ENCODE peak calls at places on chromosome 4, in four cellular contexts. A, P, N and Y are unnamed samples.

GRCh38 chr4:137601924-137602323 is 69.6 kb upstream of the PCDH18 start:
- DNase-seq in A (no peak), P (no peak), N (no peak), Y (no peak)

GRCh38 chr4:108130955-108131354 is 37.8 kb downstream of the LEF1 start:
- DNase-seq in A (peak), N (peak), P (no peak), Y (no peak)

GRCh38 chr4:149896428-149896827 is 80.8 kb upstream of the IQCM start:
- DNase-seq in P (no peak), A (no peak), N (peak), Y (peak)

GRCh38 chr4:84647307-84647884 is 64.5 kb downstream of the CDS1 start:
- DNase-seq in N (peak), P (no peak), A (no peak), Y (peak)

GRCh38 chr4:106987314-106987713 is 48.8 kb downstream of the DKK2 start:
- DNase-seq in P (peak), A (no peak), N (no peak), Y (no peak)

GRCh38 chr4:186762361-186762760 is 38.7 kb upstream of the FAT1 start:
- DNase-seq in P (no peak), N (no peak), A (no peak), Y (no peak)

GRCh38 chr4:94978904-94979303 is 221.1 kb downstream of the BMPR1B start:
- DNase-seq in N (no peak), P (no peak), A (no peak), Y (no peak)

GRCh38 chr4:165905405-165906027 is 32.5 kb downstream of the TLL1 start:
- DNase-seq in P (no peak), N (no peak), A (no peak), Y (no peak)

GRCh38 chr4:87005690-87006461 is 71.1 kb downstream of the AFF1 start:
- DNase-seq in A (peak), N (no peak), P (peak), Y (peak)

GRCh38 chr4:162322054-162322453 is 158.3 kb upstream of the FSTL5 start:
- DNase-seq in A (no peak), P (no peak), N (no peak), Y (no peak)

GRCh38 chr4:150411527-150411926 is 170.4 kb upstream of the MAB21L2 start:
- DNase-seq in A (no peak), P (peak), N (no peak), Y (peak)

GRCh38 chr4:141169391-141169790 is 36.1 kb upstream of the RNF150 start:
- DNase-seq in N (no peak), P (no peak), A (no peak), Y (no peak)

GRCh38 chr4:4860803-4861591 is 1.5 kb downstream of the MSX1 start:
- DNase-seq in A (no peak), N (peak), P (peak), Y (peak)

GRCh38 chr4:186643501-186644315 is 79.9 kb downstream of the FAT1 start:
- DNase-seq in N (no peak), P (no peak), A (no peak), Y (no peak)

GRCh38 chr4:176791591-176792347 is 953 bp downstream of the VEGFC start:
- DNase-seq in P (no peak), N (peak), A (no peak), Y (peak)

GRCh38 chr4:166324321-166324720 is 451.3 kb downstream of the TLL1 start:
- DNase-seq in P (peak), A (peak), N (peak), Y (peak)

GRCh38 chr4:23999714-24000113 is 109.9 kb upstream of the PPARGC1A start:
- DNase-seq in P (no peak), N (no peak), A (no peak), Y (no peak)

GRCh38 chr4:57018930-57019329 is 40.2 kb downstream of the POLR2B start:
- DNase-seq in P (no peak), A (no peak), N (no peak), Y (no peak)

GRCh38 chr4:123256006-123256405 is 140.6 kb upstream of the SPRY1 start:
- DNase-seq in P (no peak), N (no peak), A (no peak), Y (no peak)

GRCh38 chr4:33133723-33134122 is 2413.6 kb downstream of the PCDH7 start:
- DNase-seq in P (no peak), N (peak), A (no peak), Y (peak)

GRCh38 chr4:121736735-121737351 is 28.1 kb downstream of the SMIM43 start:
- DNase-seq in N (peak), P (peak), A (peak), Y (peak)

GRCh38 chr4:43766648-43767047 is 682.0 kb downstream of the KCTD8 start:
- DNase-seq in A (no peak), N (no peak), P (no peak), Y (no peak)

GRCh38 chr4:43757147-43757546 is 691.5 kb downstream of the KCTD8 start:
- DNase-seq in P (no peak), N (peak), A (no peak), Y (no peak)

GRCh38 chr4:43765514-43765913 is 683.1 kb downstream of the KCTD8 start:
- DNase-seq in P (no peak), N (no peak), A (no peak), Y (no peak)

DNA sequence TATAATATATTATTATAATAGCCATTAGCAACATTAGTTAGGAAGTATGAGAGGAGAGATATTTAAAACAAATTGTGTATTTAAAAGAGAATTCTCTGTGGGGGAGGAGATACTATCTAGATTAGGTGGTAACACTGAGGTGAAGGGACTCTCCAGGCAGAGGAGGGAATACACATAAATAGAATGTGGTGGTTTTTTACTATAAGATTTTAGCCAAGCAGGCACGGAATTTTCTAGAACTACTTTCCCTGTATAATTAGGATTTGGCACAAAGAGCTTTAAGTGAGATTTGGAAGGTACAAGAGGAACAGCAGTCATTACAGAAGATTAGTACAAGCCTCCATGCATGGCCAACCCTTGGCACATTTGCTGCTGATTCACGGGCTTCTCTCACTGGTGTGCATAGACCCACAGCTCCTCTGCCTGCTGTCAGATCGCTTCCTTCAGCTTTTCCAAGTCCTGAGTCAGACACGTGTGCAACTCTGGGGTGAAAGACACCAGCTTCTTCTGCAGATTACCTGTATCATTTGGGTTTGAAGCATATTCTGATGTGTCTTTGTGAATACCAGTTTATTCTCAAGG is 685.5 kb downstream of the KCTD8 start:
- DNase-seq in A (no peak), P (no peak), N (no peak), Y (peak)
- H3K9ac ChIP-seq in A (no peak), P (no peak), N (no peak), Y (no peak)

GRCh38 chr4:125060376-125060775 is 254.4 kb upstream of the FAT4 start:
- DNase-seq in P (no peak), A (no peak), N (no peak), Y (no peak)
- H3K9ac ChIP-seq in P (no peak), A (no peak), N (no peak), Y (no peak)

DNA sequence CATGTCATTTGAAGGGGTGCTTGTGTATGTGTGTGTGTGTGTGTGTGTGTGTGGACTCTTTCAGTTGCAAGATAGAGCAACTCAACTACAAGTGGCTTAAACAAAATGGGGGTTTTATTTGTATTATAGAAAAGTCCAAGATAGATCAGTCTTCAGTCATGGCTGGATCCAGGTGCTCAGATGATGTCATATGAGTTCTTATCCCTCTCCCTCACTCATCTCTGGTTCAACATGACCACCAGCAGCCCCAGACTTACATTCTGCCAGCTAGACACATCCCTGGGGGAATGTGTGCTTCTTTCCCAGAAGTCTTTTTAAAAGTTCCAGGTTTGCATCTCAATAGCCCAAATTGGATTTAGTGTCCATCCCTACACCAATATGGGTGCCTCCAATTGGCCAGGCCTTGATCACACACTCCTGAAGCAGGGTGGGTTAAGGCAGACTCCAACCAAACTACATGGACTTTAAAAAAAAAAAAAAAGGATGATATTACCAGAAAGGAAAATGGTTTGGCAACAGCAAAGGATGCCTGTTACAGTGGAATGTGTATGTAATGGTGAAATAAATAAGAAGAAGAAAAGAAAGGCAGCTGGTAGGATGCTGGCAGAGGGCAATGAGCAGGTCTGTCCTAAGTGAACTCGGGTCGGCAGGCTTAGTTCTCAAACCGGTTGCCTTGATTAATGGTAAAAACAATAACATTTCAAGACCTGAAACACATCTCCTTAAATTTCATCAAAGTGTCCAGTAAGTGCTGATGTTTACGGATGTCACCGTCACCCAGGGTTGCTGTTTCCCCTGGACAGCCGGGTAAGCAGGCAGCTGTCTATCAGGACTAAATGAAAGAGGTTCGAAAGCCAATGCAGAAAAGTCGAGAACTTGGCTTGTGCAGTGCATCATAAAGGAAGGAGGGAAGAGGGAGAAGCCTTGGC is 107.7 kb downstream of the SMIM20 start:
- DNase-seq in N (no peak), A (no peak), P (no peak), Y (no peak)
- H3K9ac ChIP-seq in N (no peak), A (no peak), P (peak), Y (no peak)

GRCh38 chr4:157701695-157701994 is 471.2 kb downstream of the GASK1B start:
- DNase-seq in N (no peak), A (no peak), P (no peak), Y (no peak)

GRCh38 chr4:157706134-157706533 is 466.7 kb downstream of the GASK1B start:
- DNase-seq in A (no peak), N (no peak), P (no peak), Y (no peak)

GRCh38 chr4:157702821-157703220 is 470.0 kb downstream of the GASK1B start:
- DNase-seq in N (no peak), A (no peak), P (no peak), Y (no peak)

DNA sequence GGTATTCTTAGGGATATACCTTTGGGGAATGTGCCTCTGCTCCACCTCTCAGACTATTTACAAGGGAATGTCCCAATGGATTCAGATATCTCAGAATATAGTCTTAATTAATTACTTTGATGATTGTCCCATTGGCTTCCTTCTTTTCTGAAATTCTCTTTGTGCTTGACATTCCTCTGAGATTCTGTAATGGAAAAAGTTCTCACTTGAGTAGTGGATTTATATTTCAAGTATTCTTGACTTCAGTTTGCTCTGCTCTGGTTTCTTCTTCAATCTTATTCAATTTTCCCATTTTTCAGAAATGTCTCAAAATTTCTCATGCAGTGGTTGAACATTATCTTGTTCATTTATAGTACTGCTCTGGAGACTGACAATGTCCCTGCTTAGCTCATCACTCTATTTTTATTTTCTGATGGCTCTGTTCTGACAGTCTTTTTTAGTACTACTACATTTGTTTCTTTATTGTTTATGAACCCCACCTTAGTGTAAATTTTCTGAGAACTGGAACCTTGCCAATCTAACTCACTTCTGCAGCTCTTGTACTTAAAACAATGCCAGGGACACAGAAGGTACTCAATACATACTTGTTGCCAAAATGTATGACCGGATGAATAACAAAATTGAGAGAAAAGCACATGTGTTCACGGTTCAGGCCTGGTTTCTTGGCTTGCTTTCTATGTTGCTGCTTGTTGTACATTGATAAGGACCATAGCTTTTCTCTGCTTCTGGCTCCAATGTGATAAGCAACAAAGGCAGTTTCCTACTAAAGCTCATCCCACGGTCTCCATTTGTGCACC is 471.7 kb downstream of the GASK1B start:
- DNase-seq in A (peak), P (no peak), N (no peak), Y (no peak)
- H3K9ac ChIP-seq in A (no peak), P (no peak), N (no peak), Y (no peak)

GRCh38 chr4:3679851-3680311 is 86.3 kb upstream of the ADRA2C start:
- DNase-seq in A (no peak), N (peak), P (no peak), Y (no peak)
- H3K9ac ChIP-seq in A (no peak), N (no peak), P (no peak), Y (no peak)

GRCh38 chr4:184503869-184504300 is 29.5 kb upstream of the IRF2 start:
- DNase-seq in A (no peak), P (no peak), N (no peak), Y (no peak)
- H3K9ac ChIP-seq in A (no peak), P (no peak), N (no peak), Y (no peak)

DNA sequence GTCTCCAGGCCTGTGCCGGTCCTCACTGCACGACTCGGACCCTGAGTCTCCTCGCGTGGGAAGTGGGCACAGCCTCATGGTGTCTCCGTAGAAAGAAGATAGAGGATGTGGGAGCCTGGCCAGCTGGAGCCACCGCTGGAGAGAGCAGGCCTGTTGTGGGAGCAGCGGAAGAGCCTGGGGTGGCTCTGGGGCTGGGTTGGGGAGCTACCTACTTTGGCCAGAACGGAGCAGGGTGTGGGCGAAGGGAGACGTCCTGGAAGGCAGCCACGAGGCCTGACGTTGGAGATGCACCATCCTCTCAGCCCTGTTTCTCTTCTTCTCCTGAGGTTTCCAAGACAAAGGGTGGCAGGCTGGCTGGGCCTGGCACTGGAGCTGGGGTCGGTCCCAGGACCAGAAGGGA is 93.8 kb downstream of the SORCS2 start:
- DNase-seq in N (no peak), P (no peak), A (no peak), Y (no peak)
- H3K9ac ChIP-seq in N (no peak), P (no peak), A (no peak), Y (no peak)

GRCh38 chr4:158840131-158840530 is 71.3 kb downstream of the FNIP2 start:
- DNase-seq in P (no peak), A (no peak), N (no peak), Y (no peak)

GRCh38 chr4:158836828-158837449 is 68.1 kb downstream of the FNIP2 start:
- DNase-seq in N (no peak), A (no peak), P (no peak), Y (peak)

GRCh38 chr4:158835456-158836369 is 66.9 kb downstream of the FNIP2 start:
- DNase-seq in N (no peak), P (no peak), A (no peak), Y (peak)

GRCh38 chr4:158841540-158841939 is 72.7 kb downstream of the FNIP2 start:
- DNase-seq in P (no peak), N (no peak), A (no peak), Y (no peak)

GRCh38 chr4:158837527-158838141 is 68.8 kb downstream of the FNIP2 start:
- DNase-seq in N (no peak), P (no peak), A (no peak), Y (no peak)
- H3K9ac ChIP-seq in N (no peak), P (no peak), A (no peak), Y (no peak)

DNA sequence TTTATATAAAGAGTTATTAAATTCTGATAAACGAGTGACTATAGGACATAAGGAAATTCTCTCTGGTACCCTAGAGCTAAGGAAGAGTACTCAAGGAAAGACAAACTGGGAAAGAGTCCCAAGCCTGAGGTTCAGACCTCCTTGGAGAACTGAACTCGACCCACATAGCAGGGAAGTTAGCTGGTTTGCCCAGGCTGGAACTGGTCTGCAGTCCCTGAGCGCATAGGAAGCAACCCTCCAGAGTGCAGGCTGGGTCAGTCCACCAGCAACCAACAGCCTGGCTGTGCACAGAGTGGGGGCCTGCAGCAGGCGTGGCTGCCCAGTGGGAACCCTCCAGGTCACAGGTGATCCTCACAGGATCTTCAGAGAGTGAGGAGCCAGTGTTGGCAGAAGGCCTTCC is 114.1 kb downstream of the SOWAHB start:
- DNase-seq in N (no peak), A (no peak), P (no peak), Y (no peak)
- H3K9ac ChIP-seq in N (no peak), A (peak), P (peak), Y (no peak)